ENCODE peak calls at places on chromosomes 3 and 15, in eight cellular contexts. E is skeletal muscle cell; P is AG08396; X is activated naive CD8-positive, alpha-beta T cell treated with anti-CD3 and anti-CD28 coated beads, Interleukin-2, amount 50 U/mL, for 24 hours; M is GOT3; O is Calu3; J is KG1; D is lung microvascular endothelial cell. I is an unnamed sample.

GRCh38 chr15:88911766-88912118 is 1.4 kb downstream of the MFGE8 start:
- DNase-seq in X (no peak), M (no peak), P (peak), O (peak), J (no peak), D (no peak), E (no peak), I (peak)

GRCh38 chr3:160226026-160226739 is 961 bp downstream of the C3orf80 start:
- DNase-seq in M (no peak), O (peak), X (peak), J (no peak), E (no peak), P (peak), D (peak), I (peak)

GRCh38 chr3:145188079-145188785 is 972.8 kb downstream of the PLOD2 start:
- DNase-seq in P (no peak), E (no peak), O (no peak), X (no peak), D (no peak), M (no peak), J (no peak), I (no peak)

GRCh38 chr3:6622712-6623111 is 238.2 kb upstream of the GRM7 start:
- DNase-seq in M (no peak), J (no peak), D (no peak), P (no peak), X (no peak), E (no peak), O (no peak), I (no peak)

GRCh38 chr15:76199106-76200082 is 111.9 kb downstream of the ETFA start:
- DNase-seq in X (no peak), D (peak), P (peak), E (peak), M (no peak), O (no peak), J (no peak), I (peak)

GRCh38 chr15:74191798-74192197 is 10.8 kb downstream of the STRA6 start:
- DNase-seq in E (no peak), D (no peak), J (no peak), X (no peak), O (no peak), P (no peak), M (no peak), I (no peak)

GRCh38 chr15:70030851-70031645 is 66.7 kb downstream of the TLE3 start:
- DNase-seq in E (no peak), M (no peak), P (no peak), D (no peak), J (no peak), X (no peak), O (no peak), I (no peak)

GRCh38 chr15:52349062-52349700 is 53.6 kb upstream of the MYO5C start:
- DNase-seq in D (no peak), J (no peak), M (no peak), P (peak), X (no peak), E (no peak), O (no peak), I (peak)

GRCh38 chr3:184117649-184118048 is 17.5 kb upstream of the EIF2B5 start:
- DNase-seq in E (no peak), X (no peak), P (no peak), J (no peak), O (no peak), D (no peak), M (no peak), I (no peak)

GRCh38 chr3:197558000-197558399 is 2.2 kb upstream of the BDH1 start:
- DNase-seq in J (no peak), E (no peak), X (no peak), M (no peak), O (no peak), D (no peak), P (no peak), I (no peak)

GRCh38 chr3:192923731-192924130 is 6.1 kb upstream of the MB21D2 start:
- DNase-seq in O (peak), M (no peak), D (no peak), J (no peak), P (no peak), E (no peak), X (no peak), I (no peak)

GRCh38 chr3:49871536-49872157 is 1.9 kb upstream of the CAMKV start:
- DNase-seq in E (no peak), X (no peak), D (no peak), P (no peak), O (no peak), M (no peak), J (no peak), I (no peak)

GRCh38 chr15:31366169-31366734 is 39.6 kb downstream of the KLF13 start:
- DNase-seq in X (no peak), M (no peak), D (no peak), P (no peak), O (no peak), E (no peak), J (no peak), I (peak)

GRCh38 chr3:46127503-46127902 is 80.6 kb downstream of the CCR1 start:
- DNase-seq in P (peak), E (peak), M (no peak), J (no peak), D (peak), X (no peak), O (peak), I (peak)

GRCh38 chr3:98013428-98014349 is 21.4 kb downstream of the GABRR3 start:
- DNase-seq in E (no peak), O (no peak), X (no peak), D (no peak), P (peak), M (no peak), J (no peak), I (no peak)

GRCh38 chr3:138468886-138469285 is 34.5 kb downstream of the ESYT3 start:
- DNase-seq in J (no peak), X (no peak), E (no peak), D (no peak), O (no peak), P (no peak), M (no peak), I (no peak)

GRCh38 chr3:62186967-62187366 is 186.4 kb downstream of the FEZF2 start:
- DNase-seq in D (peak), E (no peak), X (no peak), O (no peak), M (no peak), P (peak), J (peak), I (no peak)

GRCh38 chr3:40620151-40620550 is 95.4 kb downstream of the ZNF621 start:
- DNase-seq in J (no peak), X (no peak), O (no peak), M (no peak), P (no peak), D (no peak), E (no peak), I (no peak)

GRCh38 chr3:11565072-11565471 is 78.6 kb downstream of the VGLL4 start:
- DNase-seq in D (no peak), X (no peak), E (no peak), O (no peak), M (no peak), P (no peak), J (no peak), I (no peak)

GRCh38 chr15:37106490-37107001 is 6.2 kb upstream of the MEIS2 start:
- DNase-seq in P (no peak), X (no peak), M (no peak), J (no peak), E (no peak), O (no peak), D (peak), I (no peak)

GRCh38 chr15:48996276-48996675 is 32.6 kb upstream of the SHC4 start:
- DNase-seq in E (no peak), O (no peak), X (no peak), P (no peak), D (no peak), M (no peak), J (no peak), I (peak)

GRCh38 chr3:101940521-101940992 is 91.2 kb downstream of the NFKBIZ start:
- DNase-seq in O (peak), P (peak), X (peak), J (peak), M (peak), E (peak), D (peak), I (peak)

GRCh38 chr3:55571913-55572312 is 84.8 kb upstream of the WNT5A start:
- DNase-seq in P (peak), J (no peak), X (no peak), M (no peak), D (no peak), E (no peak), O (peak), I (peak)

GRCh38 chr15:78147566-78147965 is 1.6 kb upstream of the IDH3A start:
- DNase-seq in P (no peak), J (no peak), E (no peak), M (no peak), O (no peak), D (no peak), X (no peak), I (no peak)

GRCh38 chr3:14243782-14244181 is 65.2 kb downstream of the LSM3 start:
- DNase-seq in M (no peak), O (no peak), D (no peak), X (no peak), E (no peak), P (no peak), J (no peak), I (no peak)

GRCh38 chr3:57164606-57165573 is at the start of gene IL17RD:
- DNase-seq in O (peak), P (peak), M (peak), X (peak), D (peak), E (peak), J (no peak), I (peak)

GRCh38 chr15:99343836-99344551 is 92.7 kb downstream of the LRRC28 start:
- DNase-seq in D (peak), O (peak), M (no peak), P (no peak), X (peak), E (no peak), J (no peak), I (no peak)

GRCh38 chr15:72229076-72229946 is 1.7 kb downstream of the PKM start:
- DNase-seq in E (peak), M (no peak), J (no peak), P (no peak), O (no peak), D (peak), X (peak), I (no peak)

I was measured in GM03348.